ENCODE peak calls at places on chromosomes 13 and 19, in four cellular contexts. Y is prostate gland, Q is SHP77, I is NCI-H1417. L is an unnamed sample.

GRCh38 chr19:48569814-48570213 is 17.8 kb downstream of the SULT2B1 start:
- DNase-seq in Y (peak; percentile 54), Q (no peak), I (no peak), L (no peak)

GRCh38 chr13:68081051-68081450 is 850.9 kb upstream of the PCDH9 start:
- DNase-seq in Y (no peak), Q (no peak), I (no peak), L (no peak)

GRCh38 chr13:93328943-93329342 is 102.3 kb downstream of the GPC6 start:
- DNase-seq in Y (no peak), Q (no peak), I (no peak), L (no peak)

GRCh38 chr19:48926909-48927308 is 6.6 kb upstream of the DHDH start:
- DNase-seq in Y (peak; percentile 90), Q (no peak), I (no peak), L (peak; percentile 98)

GRCh38 chr19:22784051-22784450 is at the start of gene ZNF99:
- DNase-seq in Y (no peak), Q (peak; percentile 28), I (no peak), L (no peak)

GRCh38 chr19:39967561-39967960 is 3.4 kb upstream of the PSMC4 start:
- DNase-seq in Y (no peak), Q (no peak), I (no peak), L (no peak)

GRCh38 chr13:59771272-59771671 is 392.5 kb downstream of the DIAPH3 start:
- DNase-seq in Y (no peak), Q (no peak), I (no peak), L (peak; percentile 47)

GRCh38 chr13:59458908-59459579 is 704.7 kb downstream of the DIAPH3 start:
- DNase-seq in Y (no peak), Q (peak; percentile 16), I (no peak), L (peak; percentile 84)

GRCh38 chr13:77429320-77430142 is 102.6 kb upstream of the MYCBP2 start:
- DNase-seq in Y (peak; percentile 53), Q (no peak), I (no peak), L (no peak)

GRCh38 chr19:51689751-51690358 is 3.3 kb upstream of the SPACA6 start:
- DNase-seq in Y (no peak), Q (peak; percentile 15), I (peak; percentile 66), L (peak; percentile 64)

GRCh38 chr19:49823472-49823871 is 5.4 kb downstream of the MED25 start:
- DNase-seq in Y (no peak), Q (peak; percentile 76), I (no peak), L (no peak)

GRCh38 chr13:110663044-110663443 is 42.9 kb downstream of the CARS2 start:
- DNase-seq in Y (no peak), Q (no peak), I (no peak), L (no peak)

GRCh38 chr13:75219479-75220237 is 262.3 kb downstream of the TBC1D4 start:
- DNase-seq in Y (peak; percentile 67), Q (peak; percentile 53), I (peak; percentile 88), L (peak; percentile 74)